ENCODE peak calls at places on chromosomes 11 and 22, in ten cellular contexts. W is Calu3; M is stimulated activated CD4-positive, alpha-beta T cell treated with anti-CD3 and anti-CD28 coated beads, TNF-alpha, amount 100 ng/mL, for 1 hour; F is SW 1271; A is NCI-H774; E is NCI-H510A treated with DMSO at 0.1 percent for 48 hours; G is foreskin keratinocyte; D is M059J; Z is IMR-90; R is Kasumi-1. I is an unnamed sample.

GRCh38 chr11:48043998-48044512 is 63.7 kb downstream of the PTPRJ start:
- DNase-seq in R (no peak), E (no peak), A (no peak), W (no peak), M (no peak), D (no peak), F (no peak), Z (no peak), G (no peak), I (no peak)

GRCh38 chr11:77316733-77317342 is 15.4 kb upstream of the GDPD4 start:
- DNase-seq in F (no peak), D (no peak), G (no peak), A (no peak), Z (no peak), E (no peak), R (no peak), W (no peak), M (no peak), I (no peak)

GRCh38 chr11:1310772-1311468 is 1.5 kb upstream of the TOLLIP start:
- DNase-seq in D (no peak), Z (no peak), A (no peak), F (no peak), R (peak), M (no peak), W (peak), E (no peak), G (no peak), I (no peak)

GRCh38 chr11:67649634-67650540 is 643 bp downstream of the ACY3 start:
- DNase-seq in A (no peak), D (peak), Z (no peak), G (no peak), W (no peak), E (no peak), R (peak), M (no peak), F (peak), I (no peak)

GRCh38 chr11:34052036-34052607 is 591 bp downstream of the CAPRIN1 start:
- DNase-seq in M (peak), E (peak), R (peak), A (peak), G (peak), F (peak), D (peak), W (peak), Z (peak), I (peak)

GRCh38 chr22:35991168-35991567 is 37.5 kb downstream of the RBFOX2 start:
- DNase-seq in D (no peak), G (no peak), F (no peak), A (no peak), R (no peak), W (no peak), M (no peak), E (no peak), Z (peak), I (peak)

GRCh38 chr11:124405611-124406010 is 6.8 kb upstream of the OR8B3 start:
- DNase-seq in W (no peak), E (no peak), F (no peak), R (no peak), Z (peak), D (no peak), M (no peak), G (peak), A (no peak), I (no peak)

GRCh38 chr11:42625757-42626156 is 686.0 kb upstream of the API5 start:
- DNase-seq in Z (no peak), A (no peak), M (no peak), G (no peak), E (no peak), R (no peak), W (no peak), F (no peak), D (no peak), I (no peak)